ENCODE peak calls at places on chromosomes 4 and X, in six cellular contexts. D, K, B, Y, R and C are unnamed samples.

GRCh38 chrX:109940411-109940810 is 62.5 kb upstream of the TMEM164 start:
- DNase-seq in R (no peak), K (no peak), Y (no peak), D (no peak), B (no peak), C (no peak)

GRCh38 chr4:165011403-165011802 is 20.4 kb upstream of the TRIM60 start:
- DNase-seq in R (no peak), Y (no peak), D (no peak), B (no peak), K (no peak), C (no peak)

GRCh38 chr4:70877539-70877938 is 24.6 kb upstream of the MOB1B start:
- DNase-seq in Y (no peak), K (peak), R (no peak), B (no peak), D (no peak), C (no peak)

GRCh38 chrX:46559062-46559461 is 13.8 kb upstream of the ZNF674 start:
- DNase-seq in Y (no peak), R (no peak), D (no peak), B (no peak), K (no peak), C (peak)

GRCh38 chr4:145609494-145610427 is 9.4 kb upstream of the MMAA start:
- DNase-seq in D (peak), Y (peak), R (no peak), K (peak), B (peak), C (peak)

GRCh38 chr4:120718979-120719566 is 203.5 kb downstream of the PRDM5 start:
- DNase-seq in Y (peak), D (peak), K (no peak), R (no peak), B (no peak), C (peak)

GRCh38 chr4:60724623-60725022 is 475.5 kb upstream of the ADGRL3 start:
- DNase-seq in R (no peak), D (peak), B (no peak), Y (no peak), K (no peak), C (peak)

GRCh38 chr4:188275686-188276085 is 136.4 kb downstream of the TRIML1 start:
- DNase-seq in K (no peak), Y (no peak), D (no peak), B (no peak), R (no peak), C (no peak)

GRCh38 chr4:106367072-106367471 is 1.5 kb downstream of the GIMD1 start:
- DNase-seq in K (no peak), R (no peak), Y (no peak), B (no peak), D (no peak), C (no peak)

GRCh38 chr4:96194993-96195392 is 355.1 kb downstream of the PDHA2 start:
- DNase-seq in Y (no peak), B (no peak), D (no peak), K (no peak), R (no peak), C (no peak)

GRCh38 chrX:68018248-68019203 is 414.8 kb downstream of the OPHN1 start:
- DNase-seq in D (peak), Y (peak), K (no peak), B (peak), R (no peak), C (peak)

GRCh38 chrX:152958524-152959465 is 35.1 kb downstream of the PNMA5 start:
- DNase-seq in K (peak), B (peak), Y (peak), R (no peak), D (peak), C (peak)